ENCODE peak calls at places on chromosomes 1 and 21, in four cellular contexts. Y, P, Z and N are unnamed samples.

GRCh38 chr1:225601902-225602589 is 50.9 kb downstream of the ENAH start:
- DNase-seq in Y (no peak), P (no peak), Z (no peak), N (no peak)

GRCh38 chr1:46288485-46289133 is 14.8 kb downstream of the LRRC41 start:
- DNase-seq in Y (no peak), P (peak), Z (no peak), N (no peak)

GRCh38 chr1:31587720-31588423 is 11.6 kb downstream of the TINAGL1 start:
- DNase-seq in Y (peak), P (peak), Z (peak), N (peak)

GRCh38 chr1:46487818-46488218 is 1.8 kb upstream of the DMBX1 start:
- DNase-seq in Y (no peak), P (no peak), Z (no peak), N (no peak)

GRCh38 chr1:91718368-91718767 is 167.6 kb downstream of the TGFBR3 start:
- DNase-seq in Y (no peak), P (no peak), Z (no peak), N (no peak)

GRCh38 chr1:44842763-44843655 is at the start of gene PTCH2:
- DNase-seq in Y (peak), P (no peak), Z (peak), N (no peak)

GRCh38 chr1:175839678-175840669 is 96.6 kb upstream of the TNR start:
- DNase-seq in Y (no peak), P (no peak), Z (no peak), N (no peak)

GRCh38 chr1:92845908-92846307 is 14.1 kb downstream of the RPL5 start:
- DNase-seq in Y (no peak), P (no peak), Z (no peak), N (no peak)

GRCh38 chr1:14255711-14256110 is 342.8 kb upstream of the KAZN start:
- DNase-seq in Y (no peak), P (no peak), Z (peak), N (no peak)

GRCh38 chr1:227895828-227896685 is 51.7 kb downstream of the WNT9A start:
- DNase-seq in Y (no peak), P (no peak), Z (no peak), N (no peak)

GRCh38 chr1:1337793-1338147 is 6.7 kb downstream of the TAS1R3 start:
- DNase-seq in Y (peak), P (no peak), Z (peak), N (no peak)

GRCh38 chr21:21205604-21206003 is 207.4 kb downstream of the NCAM2 start:
- DNase-seq in Y (no peak), P (no peak), Z (no peak), N (no peak)